ENCODE peak calls at places on chromosomes 12 and 14, in five cellular contexts. One of them, this sample, is unnamed.

GRCh38 chr12:25794580-25794979 is 163.9 kb upstream of the RASSF8 start:
- DNase-seq in SK-MEL-5: no peak
- DNase-seq in endothelial cell: no peak
- DNase-seq in WTC11: no peak
- DNase-seq in AG04450: no peak
- DNase-seq in this sample: no peak

GRCh38 chr14:104795781-104796681 is 483 bp upstream of the AKT1 start:
- DNase-seq in SK-MEL-5: peak
- DNase-seq in endothelial cell: peak
- DNase-seq in WTC11: no peak
- DNase-seq in AG04450: no peak
- DNase-seq in this sample: peak

GRCh38 chr12:109539508-109539907 is 33.8 kb downstream of the MMAB start:
- DNase-seq in SK-MEL-5: no peak
- DNase-seq in endothelial cell: no peak
- DNase-seq in WTC11: no peak
- DNase-seq in AG04450: no peak
- DNase-seq in this sample: no peak

GRCh38 chr12:182381-182883 is 31.5 kb downstream of the SLC6A12 start:
- DNase-seq in SK-MEL-5: no peak
- DNase-seq in endothelial cell: no peak
- DNase-seq in WTC11: no peak
- DNase-seq in AG04450: peak
- DNase-seq in this sample: no peak

GRCh38 chr14:76771432-76771980 is 10.2 kb downstream of the VASH1 start:
- DNase-seq in SK-MEL-5: no peak
- DNase-seq in endothelial cell: no peak
- DNase-seq in WTC11: no peak
- DNase-seq in AG04450: no peak
- DNase-seq in this sample: no peak

GRCh38 chr12:16020034-16020433 is 108.9 kb downstream of the DERA start:
- DNase-seq in SK-MEL-5: no peak
- DNase-seq in endothelial cell: no peak
- DNase-seq in WTC11: no peak
- DNase-seq in AG04450: no peak
- DNase-seq in this sample: no peak

GRCh38 chr14:103623883-103624482 is 5.0 kb upstream of the KLC1 start:
- DNase-seq in SK-MEL-5: no peak
- DNase-seq in endothelial cell: no peak
- DNase-seq in WTC11: no peak
- DNase-seq in AG04450: no peak
- DNase-seq in this sample: no peak

GRCh38 chr14:53714495-53715389 is 241.9 kb downstream of the BMP4 start:
- DNase-seq in SK-MEL-5: no peak
- DNase-seq in endothelial cell: no peak
- DNase-seq in WTC11: no peak
- DNase-seq in AG04450: no peak
- DNase-seq in this sample: no peak

GRCh38 chr12:104469066-104469465 is 12.3 kb downstream of the CHST11 start:
- DNase-seq in SK-MEL-5: no peak
- DNase-seq in endothelial cell: no peak
- DNase-seq in WTC11: no peak
- DNase-seq in AG04450: no peak
- DNase-seq in this sample: no peak

GRCh38 chr12:113792450-113792849 is 173.7 kb downstream of the RBM19 start:
- DNase-seq in SK-MEL-5: no peak
- DNase-seq in endothelial cell: no peak
- DNase-seq in WTC11: no peak
- DNase-seq in AG04450: no peak
- DNase-seq in this sample: no peak

GRCh38 chr12:132327351-132328171 is 1.8 kb downstream of the GALNT9 start:
- DNase-seq in SK-MEL-5: no peak
- DNase-seq in endothelial cell: no peak
- DNase-seq in WTC11: no peak
- DNase-seq in AG04450: peak
- DNase-seq in this sample: no peak

GRCh38 chr12:4824415-4824814 is 85.3 kb upstream of the KCNA1 start:
- DNase-seq in SK-MEL-5: no peak
- DNase-seq in endothelial cell: no peak
- DNase-seq in WTC11: no peak
- DNase-seq in AG04450: no peak
- DNase-seq in this sample: no peak

GRCh38 chr14:60090864-60091519 is 731 bp upstream of the PCNX4 start:
- DNase-seq in SK-MEL-5: peak
- DNase-seq in endothelial cell: no peak
- DNase-seq in WTC11: no peak
- DNase-seq in AG04450: no peak
- DNase-seq in this sample: peak

GRCh38 chr14:100695423-100695738 is 31.3 kb upstream of the DLK1 start:
- DNase-seq in SK-MEL-5: no peak
- DNase-seq in endothelial cell: no peak
- DNase-seq in WTC11: no peak
- DNase-seq in AG04450: no peak
- DNase-seq in this sample: no peak

GRCh38 chr14:22896351-22896750 is 13.3 kb downstream of the REM2 start:
- DNase-seq in SK-MEL-5: no peak
- DNase-seq in endothelial cell: no peak
- DNase-seq in WTC11: no peak
- DNase-seq in AG04450: no peak
- DNase-seq in this sample: no peak

GRCh38 chr14:100665518-100666032 is 61.1 kb upstream of the DLK1 start:
- DNase-seq in SK-MEL-5: no peak
- DNase-seq in endothelial cell: no peak
- DNase-seq in WTC11: no peak
- DNase-seq in AG04450: no peak
- DNase-seq in this sample: no peak

GRCh38 chr14:99758915-99759545 is 34.2 kb upstream of the EML1 start:
- DNase-seq in SK-MEL-5: no peak
- DNase-seq in endothelial cell: no peak
- DNase-seq in WTC11: no peak
- DNase-seq in AG04450: no peak
- DNase-seq in this sample: no peak

GRCh38 chr12:124520896-124521295 is 46.5 kb downstream of the NCOR2 start:
- DNase-seq in SK-MEL-5: no peak
- DNase-seq in endothelial cell: peak
- DNase-seq in WTC11: no peak
- DNase-seq in AG04450: no peak
- DNase-seq in this sample: no peak

GRCh38 chr12:101490286-101490920 is 15.3 kb downstream of the SPIC start:
- DNase-seq in SK-MEL-5: peak
- DNase-seq in endothelial cell: peak
- DNase-seq in WTC11: peak
- DNase-seq in AG04450: no peak
- DNase-seq in this sample: peak

GRCh38 chr14:100020623-100021022 is 44.6 kb upstream of the EVL start:
- DNase-seq in SK-MEL-5: no peak
- DNase-seq in endothelial cell: no peak
- DNase-seq in WTC11: no peak
- DNase-seq in AG04450: no peak
- DNase-seq in this sample: no peak

GRCh38 chr12:52247622-52248540 is 14.8 kb downstream of the KRT7 start:
- DNase-seq in SK-MEL-5: no peak
- DNase-seq in endothelial cell: no peak
- DNase-seq in WTC11: no peak
- DNase-seq in AG04450: no peak
- DNase-seq in this sample: no peak

GRCh38 chr14:41607119-41607785 is 576 bp downstream of the LRFN5 start:
- DNase-seq in SK-MEL-5: no peak
- DNase-seq in endothelial cell: peak
- DNase-seq in WTC11: peak
- DNase-seq in AG04450: no peak
- DNase-seq in this sample: peak

GRCh38 chr14:52473557-52473956 is 78.7 kb downstream of the TXNDC16 start:
- DNase-seq in SK-MEL-5: peak
- DNase-seq in endothelial cell: no peak
- DNase-seq in WTC11: no peak
- DNase-seq in AG04450: no peak
- DNase-seq in this sample: peak

GRCh38 chr12:42786400-42786799 is 196.9 kb upstream of the PRICKLE1 start:
- DNase-seq in SK-MEL-5: no peak
- DNase-seq in endothelial cell: no peak
- DNase-seq in WTC11: no peak
- DNase-seq in AG04450: no peak
- DNase-seq in this sample: no peak

GRCh38 chr12:100190013-100190394 is 10.6 kb upstream of the ACTR6 start:
- DNase-seq in SK-MEL-5: no peak
- DNase-seq in endothelial cell: no peak
- DNase-seq in WTC11: no peak
- DNase-seq in AG04450: no peak
- DNase-seq in this sample: no peak

GRCh38 chr12:114684098-114684869 is at the start of gene TBX3:
- DNase-seq in SK-MEL-5: peak
- DNase-seq in endothelial cell: peak
- DNase-seq in WTC11: peak
- DNase-seq in AG04450: peak
- DNase-seq in this sample: peak

GRCh38 chr14:49865431-49865859 is 12.9 kb upstream of the NEMF start:
- DNase-seq in SK-MEL-5: peak
- DNase-seq in endothelial cell: peak
- DNase-seq in WTC11: peak
- DNase-seq in AG04450: no peak
- DNase-seq in this sample: peak

GRCh38 chr12:8145754-8146415 is 10.9 kb upstream of the ZNF705A start:
- DNase-seq in SK-MEL-5: peak
- DNase-seq in endothelial cell: no peak
- DNase-seq in WTC11: peak
- DNase-seq in AG04450: peak
- DNase-seq in this sample: peak

GRCh38 chr14:69662636-69663321 is 51.4 kb downstream of the SUSD6 start:
- DNase-seq in SK-MEL-5: no peak
- DNase-seq in endothelial cell: no peak
- DNase-seq in WTC11: no peak
- DNase-seq in AG04450: no peak
- DNase-seq in this sample: no peak

GRCh38 chr14:68782091-68782981 is 10.5 kb downstream of the ZFP36L1 start:
- DNase-seq in SK-MEL-5: no peak
- DNase-seq in endothelial cell: no peak
- DNase-seq in WTC11: no peak
- DNase-seq in AG04450: no peak
- DNase-seq in this sample: no peak

GRCh38 chr12:48890657-48891418 is 25.2 kb upstream of the RND1 start:
- DNase-seq in SK-MEL-5: peak
- DNase-seq in endothelial cell: peak
- DNase-seq in WTC11: peak
- DNase-seq in AG04450: peak
- DNase-seq in this sample: peak

GRCh38 chr12:81080431-81080983 is 2.6 kb downstream of the ACSS3 start:
- DNase-seq in SK-MEL-5: no peak
- DNase-seq in endothelial cell: no peak
- DNase-seq in WTC11: no peak
- DNase-seq in AG04450: no peak
- DNase-seq in this sample: no peak

GRCh38 chr14:70514168-70515069 is 20.4 kb downstream of the ADAM20 start:
- DNase-seq in SK-MEL-5: no peak
- DNase-seq in endothelial cell: no peak
- DNase-seq in WTC11: no peak
- DNase-seq in AG04450: no peak
- DNase-seq in this sample: no peak

This sample was measured in GM23338.